ENCODE peak calls at places on chromosomes 16 and 17, in ten cellular contexts. One of them, this sample, is unnamed.

GRCh38 chr17:27947005-27947406 is 53.8 kb upstream of the LYRM9 start:
- DNase-seq in NCI-H1092 treated with DMSO at 0.1 percent for 48 hours: no peak
- DNase-seq in kidney epithelial cell: no peak
- DNase-seq in HuH-7: no peak
- DNase-seq in ELR: no peak
- DNase-seq in uterus: no peak
- DNase-seq in AG09319: no peak
- DNase-seq in left cardiac atrium: no peak
- DNase-seq in anterior cingulate cortex: no peak
- DNase-seq in substantia nigra: no peak
- DNase-seq in this sample: no peak

GRCh38 chr16:54677551-54677950 is 253.1 kb upstream of the IRX5 start:
- DNase-seq in NCI-H1092 treated with DMSO at 0.1 percent for 48 hours: no peak
- DNase-seq in kidney epithelial cell: no peak
- DNase-seq in HuH-7: no peak
- DNase-seq in ELR: no peak
- DNase-seq in uterus: no peak
- DNase-seq in AG09319: no peak
- DNase-seq in left cardiac atrium: no peak
- DNase-seq in anterior cingulate cortex: no peak
- DNase-seq in substantia nigra: no peak
- DNase-seq in this sample: no peak

GRCh38 chr17:47731396-47731795 is 1.6 kb upstream of the TBX21 start:
- DNase-seq in NCI-H1092 treated with DMSO at 0.1 percent for 48 hours: no peak
- DNase-seq in kidney epithelial cell: no peak
- DNase-seq in HuH-7: no peak
- DNase-seq in ELR: no peak
- DNase-seq in uterus: no peak
- DNase-seq in AG09319: no peak
- DNase-seq in left cardiac atrium: no peak
- DNase-seq in anterior cingulate cortex: no peak
- DNase-seq in substantia nigra: no peak
- DNase-seq in this sample: no peak

GRCh38 chr17:75059369-75060345 is 12.6 kb downstream of the KCTD2 start:
- DNase-seq in NCI-H1092 treated with DMSO at 0.1 percent for 48 hours: no peak
- DNase-seq in kidney epithelial cell: no peak
- DNase-seq in HuH-7: peak; percentile 41
- DNase-seq in ELR: peak; percentile 60
- DNase-seq in uterus: no peak
- DNase-seq in AG09319: no peak
- DNase-seq in left cardiac atrium: no peak
- DNase-seq in anterior cingulate cortex: peak; percentile 38
- DNase-seq in substantia nigra: no peak
- DNase-seq in this sample: no peak

GRCh38 chr17:5500247-5500803 is 14.0 kb downstream of the MIS12 start:
- DNase-seq in NCI-H1092 treated with DMSO at 0.1 percent for 48 hours: peak; percentile 18
- DNase-seq in kidney epithelial cell: no peak
- DNase-seq in HuH-7: no peak
- DNase-seq in ELR: peak; percentile 21
- DNase-seq in uterus: no peak
- DNase-seq in AG09319: no peak
- DNase-seq in left cardiac atrium: no peak
- DNase-seq in anterior cingulate cortex: no peak
- DNase-seq in substantia nigra: no peak
- DNase-seq in this sample: no peak

GRCh38 chr17:76872221-76872873 is 4.1 kb downstream of the MGAT5B start:
- DNase-seq in NCI-H1092 treated with DMSO at 0.1 percent for 48 hours: no peak
- DNase-seq in kidney epithelial cell: peak; percentile 82
- DNase-seq in HuH-7: no peak
- DNase-seq in ELR: peak; percentile 100
- DNase-seq in uterus: no peak
- DNase-seq in AG09319: peak; percentile 63
- DNase-seq in left cardiac atrium: no peak
- DNase-seq in anterior cingulate cortex: no peak
- DNase-seq in substantia nigra: no peak
- DNase-seq in this sample: no peak

GRCh38 chr16:4477966-4478365 is 1.8 kb downstream of the HMOX2 start:
- DNase-seq in NCI-H1092 treated with DMSO at 0.1 percent for 48 hours: no peak
- DNase-seq in kidney epithelial cell: no peak
- DNase-seq in HuH-7: no peak
- DNase-seq in ELR: peak; percentile 67
- DNase-seq in uterus: no peak
- DNase-seq in AG09319: no peak
- DNase-seq in left cardiac atrium: no peak
- DNase-seq in anterior cingulate cortex: no peak
- DNase-seq in substantia nigra: no peak
- DNase-seq in this sample: no peak

GRCh38 chr17:7294614-7295153 is at the start of gene YBX2:
- DNase-seq in NCI-H1092 treated with DMSO at 0.1 percent for 48 hours: peak; percentile 77
- DNase-seq in kidney epithelial cell: no peak
- DNase-seq in HuH-7: peak; percentile 84
- DNase-seq in ELR: peak; percentile 35
- DNase-seq in uterus: peak; percentile 61
- DNase-seq in AG09319: no peak
- DNase-seq in left cardiac atrium: peak; percentile 76
- DNase-seq in anterior cingulate cortex: peak; percentile 9
- DNase-seq in substantia nigra: no peak
- DNase-seq in this sample: peak; percentile 89

GRCh38 chr17:2011421-2012371 is 13.4 kb downstream of the RTN4RL1 start:
- DNase-seq in NCI-H1092 treated with DMSO at 0.1 percent for 48 hours: no peak
- DNase-seq in kidney epithelial cell: no peak
- DNase-seq in HuH-7: no peak
- DNase-seq in ELR: peak; percentile 52
- DNase-seq in uterus: no peak
- DNase-seq in AG09319: no peak
- DNase-seq in left cardiac atrium: peak; percentile 62
- DNase-seq in anterior cingulate cortex: no peak
- DNase-seq in substantia nigra: no peak
- DNase-seq in this sample: no peak

GRCh38 chr17:28724500-28725165 is 1.4 kb downstream of the TLCD1 start:
- DNase-seq in NCI-H1092 treated with DMSO at 0.1 percent for 48 hours: peak; percentile 19
- DNase-seq in kidney epithelial cell: no peak
- DNase-seq in HuH-7: no peak
- DNase-seq in ELR: no peak
- DNase-seq in uterus: no peak
- DNase-seq in AG09319: no peak
- DNase-seq in left cardiac atrium: no peak
- DNase-seq in anterior cingulate cortex: no peak
- DNase-seq in substantia nigra: no peak
- DNase-seq in this sample: no peak

GRCh38 chr17:2363318-2363717 is 26.0 kb downstream of the SGSM2 start:
- DNase-seq in NCI-H1092 treated with DMSO at 0.1 percent for 48 hours: no peak
- DNase-seq in kidney epithelial cell: no peak
- DNase-seq in HuH-7: no peak
- DNase-seq in ELR: no peak
- DNase-seq in uterus: no peak
- DNase-seq in AG09319: no peak
- DNase-seq in left cardiac atrium: no peak
- DNase-seq in anterior cingulate cortex: no peak
- DNase-seq in substantia nigra: no peak
- DNase-seq in this sample: no peak

GRCh38 chr17:17792551-17793377 is 44.0 kb downstream of the SREBF1 start:
- DNase-seq in NCI-H1092 treated with DMSO at 0.1 percent for 48 hours: peak; percentile 44
- DNase-seq in kidney epithelial cell: peak; percentile 63
- DNase-seq in HuH-7: no peak
- DNase-seq in ELR: peak; percentile 22
- DNase-seq in uterus: peak; percentile 67
- DNase-seq in AG09319: no peak
- DNase-seq in left cardiac atrium: no peak
- DNase-seq in anterior cingulate cortex: peak; percentile 70
- DNase-seq in substantia nigra: no peak
- DNase-seq in this sample: no peak

GRCh38 chr17:58184308-58184985 is 8.1 kb upstream of the EPX start:
- DNase-seq in NCI-H1092 treated with DMSO at 0.1 percent for 48 hours: no peak
- DNase-seq in kidney epithelial cell: peak; percentile 16
- DNase-seq in HuH-7: no peak
- DNase-seq in ELR: peak; percentile 82
- DNase-seq in uterus: no peak
- DNase-seq in AG09319: no peak
- DNase-seq in left cardiac atrium: no peak
- DNase-seq in anterior cingulate cortex: no peak
- DNase-seq in substantia nigra: no peak
- DNase-seq in this sample: peak; percentile 16